ENCODE peak calls at places on chromosomes 3 and 15, in five cellular contexts. W is HL-60, C is Calu3, X is WERI-Rb-1, G is non-pigmented ciliary epithelial cell. A is an unnamed sample.

GRCh38 chr15:89445553-89445952 is 50.8 kb downstream of the RHCG start:
- DNase-seq in W (no peak), C (no peak), X (no peak), G (no peak), A (no peak)

GRCh38 chr3:51719413-51720025 is 12.7 kb downstream of the GRM2 start:
- DNase-seq in W (no peak), C (no peak), X (no peak), G (no peak), A (no peak)

GRCh38 chr3:189862385-189863023 is 231.3 kb downstream of the TP63 start:
- DNase-seq in W (no peak), C (no peak), X (no peak), G (no peak), A (no peak)

GRCh38 chr3:194617827-194618226 is 15.4 kb downstream of the TMEM44 start:
- DNase-seq in W (no peak), C (no peak), X (no peak), G (no peak), A (peak)

GRCh38 chr15:83694030-83694429 is 40.1 kb downstream of the ADAMTSL3 start:
- DNase-seq in W (no peak), C (peak), X (no peak), G (peak), A (peak)

GRCh38 chr3:120203016-120203415 is 82.0 kb downstream of the GPR156 start:
- DNase-seq in W (peak), C (no peak), X (no peak), G (no peak), A (no peak)

GRCh38 chr3:13414040-13414729 is 5.9 kb downstream of the NUP210 start:
- DNase-seq in W (peak), C (peak), X (no peak), G (no peak), A (no peak)

GRCh38 chr3:186283651-186284445 is 78.2 kb downstream of the DGKG start:
- DNase-seq in W (no peak), C (no peak), X (no peak), G (no peak), A (no peak)

GRCh38 chr15:49506341-49506740 is 83.3 kb downstream of the FGF7 start:
- DNase-seq in W (no peak), C (no peak), X (no peak), G (no peak), A (no peak)

GRCh38 chr15:60392986-60393811 is 4.6 kb downstream of the ANXA2 start:
- DNase-seq in W (no peak), C (peak), X (no peak), G (peak), A (peak)

GRCh38 chr3:18477620-18478019 is 52.5 kb upstream of the SATB1 start:
- DNase-seq in W (no peak), C (no peak), X (no peak), G (no peak), A (no peak)

GRCh38 chr3:197478746-197479668 is 76.8 kb downstream of the BDH1 start:
- DNase-seq in W (no peak), C (peak), X (no peak), G (no peak), A (peak)

GRCh38 chr3:155194973-155195372 is 98.5 kb downstream of the STRIT1 start:
- DNase-seq in W (no peak), C (no peak), X (no peak), G (no peak), A (no peak)